ENCODE peak calls at places on chromosomes 12 and 14, in ten cellular contexts. E is T47D; R is GM23248; M is PC-3; A is stimulated activated CD4-positive, alpha-beta T cell treated with anti-CD3 and anti-CD28 coated beads, Interleukin-2, amount 100 ng/mL, for 24 hours; I is NCI-H1694; P is PC-9; Y is CD4-positive, CD25-positive, alpha-beta regulatory T cell; H is HFFc6; O is lower lobe of right lung. V is an unnamed sample.

GRCh38 chr12:108666326-108666995 is 32.8 kb upstream of the SELPLG start:
- DNase-seq in E (no peak), R (peak; percentile 86), M (no peak), A (no peak), I (no peak), P (no peak), Y (no peak), H (peak; percentile 30), O (no peak), V (no peak)

GRCh38 chr14:99809376-99809775 is 16.2 kb downstream of the EML1 start:
- DNase-seq in E (no peak), R (peak; percentile 98), M (no peak), A (no peak), I (no peak), P (no peak), Y (no peak), H (peak; percentile 77), O (no peak), V (peak; percentile 44)

GRCh38 chr12:53338916-53339315 is 2.8 kb upstream of the SP7 start:
- DNase-seq in E (no peak), R (no peak), M (no peak), A (no peak), I (no peak), P (no peak), Y (no peak), H (no peak), O (no peak), V (no peak)

GRCh38 chr14:105458571-105458970 is 16.1 kb upstream of the CRIP2 start:
- DNase-seq in E (no peak), R (no peak), M (no peak), A (no peak), I (no peak), P (no peak), Y (no peak), H (no peak), O (no peak), V (no peak)

GRCh38 chr14:30621354-30621953 is 665 bp upstream of the SCFD1 start:
- DNase-seq in E (peak; percentile 46), R (peak; percentile 60), M (peak; percentile 30), A (no peak), I (no peak), P (peak; percentile 10), Y (peak; percentile 46), H (peak; percentile 4), O (peak; percentile 47), V (peak; percentile 39)

GRCh38 chr14:50855558-50855957 is 16.3 kb upstream of the ABHD12B start:
- DNase-seq in E (peak; percentile 37), R (peak; percentile 44), M (no peak), A (no peak), I (no peak), P (no peak), Y (no peak), H (peak; percentile 42), O (no peak), V (no peak)

GRCh38 chr14:36519431-36520321 is at the start of gene NKX2-1:
- DNase-seq in E (no peak), R (no peak), M (no peak), A (no peak), I (peak; percentile 27), P (no peak), Y (no peak), H (no peak), O (peak; percentile 82), V (no peak)

GRCh38 chr14:55600784-55601561 is 21.0 kb downstream of the KTN1 start:
- DNase-seq in E (no peak), R (peak; percentile 69), M (peak; percentile 82), A (no peak), I (no peak), P (no peak), Y (no peak), H (peak; percentile 60), O (no peak), V (no peak)

GRCh38 chr14:76376001-76376404 is at the start of gene ESRRB:
- DNase-seq in E (peak; percentile 75), R (peak; percentile 18), M (no peak), A (no peak), I (no peak), P (no peak), Y (no peak), H (no peak), O (no peak), V (no peak)

GRCh38 chr14:105494606-105494929 is 3.5 kb downstream of the TEDC1 start:
- DNase-seq in E (no peak), R (no peak), M (no peak), A (no peak), I (no peak), P (no peak), Y (no peak), H (no peak), O (peak; percentile 32), V (no peak)

GRCh38 chr12:103043531-103044445 is 86.3 kb downstream of the ASCL1 start:
- DNase-seq in E (no peak), R (no peak), M (no peak), A (no peak), I (no peak), P (no peak), Y (no peak), H (no peak), O (no peak), V (no peak)

GRCh38 chr14:90567991-90568390 is 171.2 kb downstream of the CALM1 start:
- DNase-seq in E (no peak), R (no peak), M (no peak), A (no peak), I (no peak), P (no peak), Y (peak; percentile 4), H (no peak), O (no peak), V (no peak)

GRCh38 chr12:32444895-32445294 is 45.5 kb downstream of the FGD4 start:
- DNase-seq in E (peak; percentile 72), R (peak; percentile 46), M (peak; percentile 91), A (no peak), I (peak; percentile 91), P (peak; percentile 73), Y (no peak), H (peak; percentile 20), O (no peak), V (peak; percentile 78)

GRCh38 chr14:36495666-36496065 is 24.4 kb downstream of the NKX2-1 start:
- DNase-seq in E (no peak), R (no peak), M (no peak), A (no peak), I (no peak), P (no peak), Y (no peak), H (no peak), O (no peak), V (no peak)

GRCh38 chr12:132327351-132328171 is 1.8 kb downstream of the GALNT9 start:
- DNase-seq in E (peak; percentile 45), R (peak; percentile 98), M (peak; percentile 82), A (peak; percentile 69), I (no peak), P (peak; percentile 25), Y (no peak), H (peak; percentile 90), O (peak; percentile 53), V (peak; percentile 40)

GRCh38 chr12:57893460-57894353 is 47.2 kb upstream of the CTDSP2 start:
- DNase-seq in E (peak; percentile 75), R (peak; percentile 94), M (no peak), A (no peak), I (peak; percentile 58), P (peak; percentile 53), Y (no peak), H (peak; percentile 94), O (peak; percentile 88), V (peak; percentile 87)

GRCh38 chr14:100070310-100070709 is 5.1 kb downstream of the EVL start:
- DNase-seq in E (no peak), R (no peak), M (no peak), A (no peak), I (no peak), P (no peak), Y (peak; percentile 66), H (no peak), O (no peak), V (no peak)

GRCh38 chr12:94149781-94150482 is 1.6 kb downstream of the PLXNC1 start:
- DNase-seq in E (no peak), R (peak; percentile 41), M (no peak), A (peak; percentile 28), I (no peak), P (no peak), Y (peak; percentile 41), H (no peak), O (peak; percentile 66), V (peak; percentile 54)

V was measured in colonic mucosa.